ENCODE peak calls at places on chromosome 7, in four cellular contexts. One of them, this sample, is unnamed. For H3K4me1 and H3K9me3, the result is how much of the 10 kb centered on the place peaks cover.

GRCh38 chr7:73970801-73971229 is 57.2 kb upstream of the ELN start:
- DNase-seq in IMR-90: no peak
- DNase-seq in fibroblast of lung: no peak
- DNase-seq in tibial artery: no peak
- DNase-seq in this sample: no peak

GRCh38 chr7:101233907-101234547 is 3.6 kb downstream of the CLDN15 start:
- DNase-seq in IMR-90: no peak
- DNase-seq in fibroblast of lung: no peak
- DNase-seq in tibial artery: no peak
- DNase-seq in this sample: no peak

GRCh38 chr7:37069336-37069735 is 345.0 kb upstream of the AOAH start:
- DNase-seq in IMR-90: no peak
- DNase-seq in fibroblast of lung: no peak
- DNase-seq in tibial artery: no peak
- DNase-seq in this sample: no peak

GRCh38 chr7:157676001-157676400 is 339.2 kb downstream of the DNAJB6 start:
- DNase-seq in IMR-90: no peak
- DNase-seq in fibroblast of lung: no peak
- DNase-seq in tibial artery: peak
- DNase-seq in this sample: no peak

GRCh38 chr7:142478479-142479220 is 220.8 kb upstream of the PRSS58 start:
- DNase-seq in IMR-90: peak
- DNase-seq in fibroblast of lung: peak
- DNase-seq in tibial artery: peak
- DNase-seq in this sample: no peak

GRCh38 chr7:158613481-158613880 is 25.9 kb upstream of the PTPRN2 start:
- DNase-seq in IMR-90: no peak
- DNase-seq in fibroblast of lung: no peak
- DNase-seq in tibial artery: no peak
- DNase-seq in this sample: no peak

GRCh38 chr7:116249969-116250553 is 39.7 kb downstream of the TES start:
- DNase-seq in IMR-90: peak
- DNase-seq in fibroblast of lung: peak
- DNase-seq in tibial artery: no peak
- DNase-seq in this sample: no peak

GRCh38 chr7:128168667-128169210 is 72.3 kb upstream of the LEP start:
- DNase-seq in IMR-90: no peak
- DNase-seq in fibroblast of lung: peak
- DNase-seq in tibial artery: peak
- DNase-seq in this sample: no peak

GRCh38 chr7:102208826-102209225 is 77.8 kb upstream of the SH2B2 start:
- DNase-seq in IMR-90: no peak
- DNase-seq in fibroblast of lung: no peak
- DNase-seq in tibial artery: no peak
- DNase-seq in this sample: no peak

GRCh38 chr7:89780291-89780690 is 374.0 kb upstream of the STEAP1 start:
- DNase-seq in IMR-90: no peak
- DNase-seq in fibroblast of lung: no peak
- DNase-seq in tibial artery: no peak
- DNase-seq in this sample: peak

GRCh38 chr7:115499966-115500365 is 530.6 kb downstream of the TFEC start:
- DNase-seq in IMR-90: peak
- DNase-seq in fibroblast of lung: no peak
- DNase-seq in tibial artery: no peak
- DNase-seq in this sample: no peak

GRCh38 chr7:128114806-128115205 is 83.6 kb upstream of the LRRC4 start:
- DNase-seq in IMR-90: no peak
- DNase-seq in fibroblast of lung: no peak
- DNase-seq in tibial artery: peak
- DNase-seq in this sample: no peak

GRCh38 chr7:36600869-36601530 is 123.3 kb downstream of the AOAH start:
- DNase-seq in IMR-90: peak
- DNase-seq in fibroblast of lung: peak
- DNase-seq in tibial artery: no peak
- DNase-seq in this sample: no peak

GRCh38 chr7:155495440-155496248 is 37.7 kb downstream of the EN2 start:
- DNase-seq in IMR-90: no peak
- DNase-seq in fibroblast of lung: no peak
- DNase-seq in tibial artery: no peak
- DNase-seq in this sample: no peak

GRCh38 chr7:30543815-30544525 is 39.3 kb upstream of the GGCT start:
- DNase-seq in IMR-90: no peak
- DNase-seq in fibroblast of lung: no peak
- DNase-seq in tibial artery: no peak
- DNase-seq in this sample: no peak

GRCh38 chr7:44307301-44307900 is 18.0 kb downstream of the CAMK2B start:
- DNase-seq in IMR-90: peak
- DNase-seq in fibroblast of lung: peak
- DNase-seq in tibial artery: peak
- DNase-seq in this sample: peak

GRCh38 chr7:70695804-70696104 is 436.2 kb upstream of the GALNT17 start:
- DNase-seq in IMR-90: no peak
- DNase-seq in fibroblast of lung: peak
- DNase-seq in tibial artery: no peak
- DNase-seq in this sample: no peak

GRCh38 chr7:121547341-121548092 is 151.4 kb upstream of the FAM3C start:
- DNase-seq in IMR-90: peak
- DNase-seq in fibroblast of lung: peak
- DNase-seq in tibial artery: no peak
- DNase-seq in this sample: no peak

GRCh38 chr7:13821152-13821787 is 168.2 kb downstream of the ETV1 start:
- DNase-seq in IMR-90: peak
- DNase-seq in fibroblast of lung: peak
- DNase-seq in tibial artery: no peak
- DNase-seq in this sample: no peak

GRCh38 chr7:133185512-133185911 is 67.4 kb upstream of the EXOC4 start:
- DNase-seq in IMR-90: no peak
- DNase-seq in fibroblast of lung: no peak
- DNase-seq in tibial artery: no peak
- DNase-seq in this sample: no peak

GRCh38 chr7:74039337-74039736 is 11.4 kb downstream of the ELN start:
- DNase-seq in IMR-90: no peak
- DNase-seq in fibroblast of lung: no peak
- DNase-seq in tibial artery: no peak
- DNase-seq in this sample: peak

GRCh38 chr7:107450970-107451369 is 18.9 kb upstream of the GPR22 start:
- DNase-seq in IMR-90: no peak
- DNase-seq in fibroblast of lung: no peak
- DNase-seq in tibial artery: no peak
- DNase-seq in this sample: no peak

GRCh38 chr7:8296362-8296659 is 34.3 kb upstream of the ICA1 start:
- DNase-seq in IMR-90: no peak
- DNase-seq in fibroblast of lung: no peak
- DNase-seq in tibial artery: no peak
- DNase-seq in this sample: no peak

GRCh38 chr7:69622014-69622818 is 23.9 kb downstream of the AUTS2 start:
- DNase-seq in IMR-90: no peak
- DNase-seq in fibroblast of lung: no peak
- DNase-seq in tibial artery: no peak
- DNase-seq in this sample: no peak

GRCh38 chr7:128227246-128227645 is 13.8 kb upstream of the LEP start:
- DNase-seq in IMR-90: no peak
- DNase-seq in fibroblast of lung: no peak
- DNase-seq in tibial artery: no peak
- DNase-seq in this sample: no peak

GRCh38 chr7:153005750-153006149 is 246.2 kb downstream of the ACTR3B start:
- DNase-seq in IMR-90: no peak
- DNase-seq in fibroblast of lung: no peak
- DNase-seq in tibial artery: no peak
- DNase-seq in this sample: no peak

GRCh38 chr7:46675456-46675855 is 754.4 kb upstream of the IGFBP3 start:
- DNase-seq in IMR-90: no peak
- DNase-seq in fibroblast of lung: no peak
- DNase-seq in tibial artery: no peak
- DNase-seq in this sample: no peak

GRCh38 chr7:23712368-23713284 is 2.6 kb downstream of the STK31 start:
- DNase-seq in IMR-90: peak
- DNase-seq in fibroblast of lung: peak
- DNase-seq in tibial artery: no peak
- DNase-seq in this sample: no peak

GRCh38 chr7:28112056-28112455 is 68.5 kb downstream of the JAZF1 start:
- DNase-seq in IMR-90: no peak
- DNase-seq in fibroblast of lung: no peak
- DNase-seq in tibial artery: no peak
- DNase-seq in this sample: no peak

GRCh38 chr7:127907638-127908040 is 123.6 kb downstream of the LRRC4 start:
- DNase-seq in IMR-90: peak
- DNase-seq in fibroblast of lung: peak
- DNase-seq in tibial artery: no peak
- DNase-seq in this sample: no peak

GRCh38 chr7:157412021-157412443 is 75.2 kb downstream of the DNAJB6 start:
- DNase-seq in IMR-90: peak
- DNase-seq in fibroblast of lung: peak
- DNase-seq in tibial artery: no peak
- DNase-seq in this sample: no peak

GRCh38 chr7:104883718-104884452 is 130.1 kb upstream of the KMT2E start:
- DNase-seq in IMR-90: peak
- DNase-seq in fibroblast of lung: peak
- DNase-seq in tibial artery: peak
- DNase-seq in this sample: peak

GRCh38 chr7:12571691-12572090 is 1.2 kb downstream of the SCIN start:
- DNase-seq in IMR-90: no peak
- DNase-seq in fibroblast of lung: no peak
- DNase-seq in tibial artery: no peak
- DNase-seq in this sample: no peak
- H3K4me1 ChIP-seq in IMR-90: under half
- H3K4me1 ChIP-seq in fibroblast of lung: under half
- H3K4me1 ChIP-seq in tibial artery: under half
- H3K4me1 ChIP-seq in this sample: under half

GRCh38 chr7:80634505-80634904 is 3.9 kb upstream of the CD36 start:
- DNase-seq in IMR-90: peak
- DNase-seq in fibroblast of lung: peak
- DNase-seq in tibial artery: no peak
- DNase-seq in this sample: no peak

GRCh38 chr7:80632074-80632473 is 6.4 kb upstream of the CD36 start:
- DNase-seq in IMR-90: peak
- DNase-seq in fibroblast of lung: peak
- DNase-seq in tibial artery: no peak
- DNase-seq in this sample: no peak

GRCh38 chr7:80630611-80631010 is 7.8 kb upstream of the CD36 start:
- DNase-seq in IMR-90: peak
- DNase-seq in fibroblast of lung: peak
- DNase-seq in tibial artery: no peak
- DNase-seq in this sample: no peak

GRCh38 chr7:80635533-80635932 is 2.9 kb upstream of the CD36 start:
- DNase-seq in IMR-90: peak
- DNase-seq in fibroblast of lung: no peak
- DNase-seq in tibial artery: no peak
- DNase-seq in this sample: no peak

DNA sequence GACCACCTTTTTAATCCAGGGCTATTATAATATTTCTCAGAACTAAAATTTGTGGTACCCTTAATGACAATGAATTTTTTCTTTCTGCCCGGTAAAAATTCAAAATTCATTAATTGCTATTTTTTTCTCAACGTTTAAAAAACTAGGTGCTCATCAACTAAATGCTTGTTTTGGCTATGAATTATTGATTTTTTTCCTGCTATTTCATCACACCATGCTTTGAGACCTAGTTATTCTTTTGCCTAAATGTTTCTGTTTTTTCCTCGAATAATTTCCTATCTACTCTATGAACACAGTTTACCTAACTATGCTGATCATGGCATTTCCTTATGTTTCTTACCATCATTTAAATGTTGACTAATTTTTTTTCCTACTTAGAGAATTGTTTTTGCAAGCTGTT is 5.6 kb upstream of the CD36 start:
- DNase-seq in IMR-90: no peak
- DNase-seq in fibroblast of lung: no peak
- DNase-seq in tibial artery: no peak
- DNase-seq in this sample: no peak
- H3K27ac ChIP-seq in IMR-90: no peak
- H3K27ac ChIP-seq in fibroblast of lung: no peak
- H3K27ac ChIP-seq in tibial artery: no peak
- H3K27ac ChIP-seq in this sample: no peak

GRCh38 chr7:68148440-68148839 is 1151.8 kb downstream of the TYW1 start:
- DNase-seq in IMR-90: no peak
- DNase-seq in fibroblast of lung: no peak
- DNase-seq in tibial artery: no peak
- DNase-seq in this sample: no peak
- H3K9me3 ChIP-seq in IMR-90: under half
- H3K9me3 ChIP-seq in fibroblast of lung: under half
- H3K9me3 ChIP-seq in tibial artery: under half
- H3K9me3 ChIP-seq in this sample: under half

GRCh38 chr7:140229591-140230516 is 53.1 kb upstream of the KDM7A start:
- DNase-seq in IMR-90: no peak
- DNase-seq in fibroblast of lung: no peak
- DNase-seq in tibial artery: no peak
- DNase-seq in this sample: no peak
- H3K4me1 ChIP-seq in IMR-90: under half
- H3K4me1 ChIP-seq in fibroblast of lung: under half
- H3K4me1 ChIP-seq in tibial artery: under half
- H3K4me1 ChIP-seq in this sample: under half

GRCh38 chr7:150740053-150740452 is 2.8 kb downstream of the GIMAP5 start:
- DNase-seq in IMR-90: no peak
- DNase-seq in fibroblast of lung: no peak
- DNase-seq in tibial artery: no peak
- DNase-seq in this sample: no peak
- H3K27ac ChIP-seq in IMR-90: no peak
- H3K27ac ChIP-seq in fibroblast of lung: no peak
- H3K27ac ChIP-seq in tibial artery: no peak
- H3K27ac ChIP-seq in this sample: peak

DNA sequence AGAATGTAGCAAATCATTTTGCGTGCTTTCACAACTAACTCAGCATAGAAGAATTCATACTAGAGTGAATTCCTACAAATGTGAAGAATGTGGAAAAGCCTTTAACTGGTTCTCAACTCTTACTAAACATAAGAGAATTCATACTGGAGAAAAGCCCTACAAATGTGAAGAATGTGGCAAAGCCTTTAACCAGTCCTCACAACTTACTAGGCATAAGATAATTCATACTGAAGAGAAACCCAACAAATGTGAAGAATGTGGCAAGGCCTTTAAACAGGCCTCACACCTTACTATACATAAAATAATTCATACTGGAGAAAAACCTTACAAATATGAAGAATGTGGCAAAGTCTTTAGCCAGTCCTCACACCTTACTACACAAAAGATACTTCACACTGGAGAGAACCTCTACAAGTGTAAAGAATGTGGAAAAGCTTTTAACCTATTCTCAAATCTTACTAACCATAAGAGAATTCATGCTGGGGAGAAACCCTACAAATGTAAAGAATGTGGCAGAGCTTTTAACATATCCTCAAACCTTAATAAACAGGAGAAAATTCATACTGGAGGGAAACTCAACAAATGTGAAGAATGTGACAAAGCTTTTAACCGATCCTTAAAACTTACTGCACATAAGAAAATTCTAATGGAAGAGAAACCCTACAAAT is 40.8 kb downstream of the ZNF107 start:
- DNase-seq in IMR-90: no peak
- DNase-seq in fibroblast of lung: no peak
- DNase-seq in tibial artery: no peak
- DNase-seq in this sample: no peak
- H3K9me3 ChIP-seq in IMR-90: under half
- H3K9me3 ChIP-seq in fibroblast of lung: under half
- H3K9me3 ChIP-seq in tibial artery: half or more
- H3K9me3 ChIP-seq in this sample: under half

GRCh38 chr7:134770676-134771075 is 8.8 kb upstream of the CALD1 start:
- DNase-seq in IMR-90: no peak
- DNase-seq in fibroblast of lung: no peak
- DNase-seq in tibial artery: no peak
- DNase-seq in this sample: no peak
- H3K4me1 ChIP-seq in IMR-90: under half
- H3K4me1 ChIP-seq in fibroblast of lung: under half
- H3K4me1 ChIP-seq in tibial artery: under half
- H3K4me1 ChIP-seq in this sample: under half

This sample was measured in right cardiac atrium.